ENCODE peak calls at places on chromosome 1, in six cellular contexts. N is ELF-1, O is NCI-H2081, G is aorta, Q is NCI-H1417, S is fibroblast of lung. A is an unnamed sample.

GRCh38 chr1:47436979-47437517 is 796 bp upstream of the FOXD2 start:
- DNase-seq in O (no peak), N (no peak), Q (peak; percentile 74), S (no peak), G (no peak), A (no peak)

GRCh38 chr1:54124472-54124871 is 28.3 kb downstream of the CDCP2 start:
- DNase-seq in N (no peak), O (peak; percentile 79), S (no peak), G (no peak), Q (peak; percentile 94), A (no peak)

GRCh38 chr1:116982319-116983004 is 19.1 kb upstream of the CD101 start:
- DNase-seq in N (peak; percentile 33), O (no peak), Q (no peak), G (no peak), S (no peak), A (no peak)

GRCh38 chr1:94672001-94672400 is 130.4 kb upstream of the F3 start:
- DNase-seq in G (no peak), O (no peak), S (peak; percentile 79), N (no peak), Q (no peak), A (no peak)

GRCh38 chr1:118254001-118254400 is 69.0 kb upstream of the SPAG17 start:
- DNase-seq in O (no peak), S (no peak), G (no peak), N (no peak), Q (peak; percentile 46), A (no peak)

GRCh38 chr1:172180886-172181285 is 239.6 kb upstream of the C1orf105 start:
- DNase-seq in Q (no peak), S (peak; percentile 54), O (no peak), N (no peak), G (peak; percentile 71), A (peak; percentile 1)

GRCh38 chr1:29055160-29055559 is 68.5 kb downstream of the TMEM200B start:
- DNase-seq in S (peak; percentile 17), N (no peak), Q (no peak), G (no peak), O (no peak), A (no peak)

GRCh38 chr1:61887921-61888564 is 145.8 kb downstream of the PATJ start:
- DNase-seq in G (peak; percentile 71), N (no peak), Q (no peak), S (peak; percentile 7), O (no peak), A (no peak)

GRCh38 chr1:82795503-82796149 is 994.9 kb downstream of the ADGRL2 start:
- DNase-seq in O (no peak), S (no peak), Q (no peak), N (no peak), G (no peak), A (no peak)

GRCh38 chr1:222928212-222928611 is 113.4 kb downstream of the DISP1 start:
- DNase-seq in Q (peak; percentile 70), N (peak; percentile 79), G (no peak), O (peak; percentile 94), S (peak; percentile 38), A (peak; percentile 7)

GRCh38 chr1:6016191-6016865 is 24.1 kb upstream of the NPHP4 start:
- DNase-seq in O (no peak), G (peak; percentile 29), N (no peak), S (peak; percentile 77), Q (no peak), A (no peak)

GRCh38 chr1:226659641-226660040 is 79.4 kb downstream of the ITPKB start:
- DNase-seq in N (no peak), Q (no peak), G (peak; percentile 26), O (peak; percentile 47), S (no peak), A (no peak)

GRCh38 chr1:225847610-225848009 is 34.6 kb downstream of the TMEM63A start:
- DNase-seq in Q (peak; percentile 81), G (peak; percentile 22), N (no peak), S (no peak), O (peak; percentile 77), A (no peak)

GRCh38 chr1:227934476-227935313 is 13.0 kb downstream of the WNT9A start:
- DNase-seq in G (peak; percentile 45), Q (no peak), S (peak; percentile 86), O (no peak), N (peak; percentile 28), A (no peak)

GRCh38 chr1:156706647-156707008 is 1.2 kb upstream of the CRABP2 start:
- DNase-seq in G (peak; percentile 80), Q (no peak), O (no peak), N (peak; percentile 91), S (peak; percentile 56), A (no peak)

GRCh38 chr1:226708342-226708780 is 30.7 kb downstream of the ITPKB start:
- DNase-seq in S (peak; percentile 70), Q (peak; percentile 32), N (no peak), G (no peak), O (no peak), A (no peak)

GRCh38 chr1:20565234-20565633 is 12.9 kb downstream of the FAM43B start:
- DNase-seq in G (no peak), O (no peak), N (no peak), Q (no peak), S (no peak), A (no peak)

GRCh38 chr1:49229555-49229954 is 452.9 kb upstream of the BEND5 start:
- DNase-seq in G (no peak), Q (no peak), N (peak; percentile 21), O (no peak), S (peak; percentile 0), A (no peak)

GRCh38 chr1:26350701-26351590 is 3.0 kb downstream of the CRYBG2 start:
- DNase-seq in S (peak; percentile 27), G (no peak), Q (no peak), N (peak; percentile 82), O (no peak), A (no peak)

GRCh38 chr1:172941945-172942344 is 108.8 kb downstream of the TNFSF18 start:
- DNase-seq in Q (no peak), O (no peak), S (peak; percentile 37), G (no peak), N (no peak), A (no peak)

GRCh38 chr1:100362821-100363466 is 10.6 kb downstream of the CDC14A start:
- DNase-seq in Q (no peak), S (peak; percentile 38), O (no peak), N (peak; percentile 92), G (no peak), A (no peak)

GRCh38 chr1:234608720-234609527 is 1.1 kb downstream of the IRF2BP2 start:
- DNase-seq in Q (peak; percentile 67), O (peak; percentile 61), G (peak; percentile 74), S (peak; percentile 57), N (peak; percentile 51), A (no peak)

GRCh38 chr1:45730780-45731319 is 19.6 kb downstream of the IPP start:
- DNase-seq in G (no peak), Q (no peak), S (no peak), N (no peak), O (no peak), A (no peak)

GRCh38 chr1:10253755-10254154 is 43.4 kb downstream of the KIF1B start:
- DNase-seq in Q (peak; percentile 40), S (peak; percentile 92), G (no peak), N (no peak), O (peak; percentile 27), A (no peak)

GRCh38 chr1:119688810-119689209 is 22.9 kb upstream of the PHGDH start:
- DNase-seq in Q (no peak), O (no peak), G (no peak), S (no peak), N (peak; percentile 62), A (no peak)

GRCh38 chr1:112319371-112320034 is 76.5 kb upstream of the CTTNBP2NL start:
- DNase-seq in O (no peak), G (no peak), N (no peak), Q (no peak), S (no peak), A (no peak)

GRCh38 chr1:83791821-83792437 is 207.0 kb downstream of the TTLL7 start:
- DNase-seq in G (no peak), O (no peak), Q (no peak), S (peak; percentile 39), N (no peak), A (no peak)

GRCh38 chr1:150549496-150550221 is 451 bp downstream of the ADAMTSL4 start:
- DNase-seq in Q (no peak), O (no peak), N (peak; percentile 74), G (no peak), S (no peak), A (no peak)

GRCh38 chr1:168180148-168180524 is 1.4 kb downstream of the TIPRL start:
- DNase-seq in S (no peak), N (no peak), Q (no peak), G (no peak), O (no peak), A (no peak)

GRCh38 chr1:117698398-117699160 is 92.7 kb downstream of the TENT5C start:
- DNase-seq in O (no peak), G (peak; percentile 65), Q (no peak), S (peak; percentile 82), N (no peak), A (no peak)

GRCh38 chr1:95640746-95641145 is 406.7 kb downstream of the RWDD3 start:
- DNase-seq in G (no peak), Q (peak; percentile 88), N (no peak), S (no peak), O (peak; percentile 47), A (no peak)

GRCh38 chr1:172383541-172383940 is 36.9 kb upstream of the C1orf105 start:
- DNase-seq in O (no peak), N (no peak), G (no peak), S (peak; percentile 88), Q (no peak), A (no peak)

GRCh38 chr1:169949139-169949538 is 55.4 kb upstream of the SCYL3 start:
- DNase-seq in O (no peak), Q (no peak), G (no peak), S (peak; percentile 64), N (no peak), A (no peak)